ENCODE peak calls at places on chromosome 2, in seven cellular contexts. C, P, U, S, Y, B and N are unnamed samples.

GRCh38 chr2:1940660-1941059 is 196.3 kb upstream of the PXDN start:
- DNase-seq in U (no peak), P (no peak), B (no peak), S (no peak), C (no peak), Y (no peak), N (no peak)

GRCh38 chr2:216349366-216349765 is 22.9 kb downstream of the MARCHF4 start:
- DNase-seq in Y (no peak), U (no peak), P (no peak), B (no peak), S (no peak), C (no peak), N (no peak)

GRCh38 chr2:9002637-9003365 is 683 bp downstream of the MBOAT2 start:
- DNase-seq in S (peak; percentile 39), B (no peak), Y (no peak), U (no peak), C (no peak), P (peak; percentile 22), N (no peak)

GRCh38 chr2:139917723-139918384 is 1137.7 kb upstream of the NXPH2 start:
- DNase-seq in Y (no peak), P (no peak), C (no peak), U (no peak), S (no peak), B (no peak), N (no peak)

GRCh38 chr2:241225545-241225944 is 37.1 kb downstream of the ANO7 start:
- DNase-seq in S (no peak), U (no peak), Y (no peak), C (no peak), P (no peak), B (no peak), N (no peak)

GRCh38 chr2:239195318-239195871 is 205.4 kb downstream of the HDAC4 start:
- DNase-seq in B (no peak), U (no peak), Y (no peak), S (no peak), P (no peak), C (no peak), N (no peak)

GRCh38 chr2:195434346-195434745 is 222.7 kb upstream of the SLC39A10 start:
- DNase-seq in P (no peak), U (no peak), B (no peak), C (no peak), S (peak; percentile 56), Y (no peak), N (peak; percentile 40)

GRCh38 chr2:23021311-23022120 is 363.5 kb upstream of the KLHL29 start:
- DNase-seq in C (peak; percentile 32), B (no peak), P (no peak), U (no peak), S (no peak), Y (no peak), N (no peak)

GRCh38 chr2:122193622-122194021 is 438.2 kb downstream of the TSN start:
- DNase-seq in S (no peak), Y (no peak), C (no peak), P (no peak), U (no peak), B (no peak), N (peak; percentile 9)